ENCODE peak calls at places on chromosomes 2 and 18, in six cellular contexts. E is PC-3, P is OCI-LY7, S is colonic mucosa, V is WTC11, J is Panc1. U is an unnamed sample.

GRCh38 chr18:42052137-42052708 is 97.2 kb downstream of the PIK3C3 start:
- DNase-seq in E (peak), P (peak), S (no peak), V (no peak), J (no peak), U (no peak)

GRCh38 chr2:38076250-38076709 is 329 bp upstream of the CYP1B1 start:
- DNase-seq in E (peak), P (no peak), S (peak), V (peak), J (no peak), U (peak)

GRCh38 chr2:223894968-223895367 is 50.2 kb downstream of the WDFY1 start:
- DNase-seq in E (no peak), P (peak), S (no peak), V (no peak), J (no peak), U (no peak)

GRCh38 chr2:7952046-7952445 is 729.8 kb upstream of the ID2 start:
- DNase-seq in E (no peak), P (no peak), S (no peak), V (no peak), J (no peak), U (no peak)

GRCh38 chr2:68287580-68288441 is 31.9 kb downstream of the CNRIP1 start:
- DNase-seq in E (peak), P (no peak), S (peak), V (no peak), J (no peak), U (no peak)

GRCh38 chr2:33673937-33674336 is 74.8 kb upstream of the FAM98A start:
- DNase-seq in E (peak), P (peak), S (no peak), V (no peak), J (no peak), U (no peak)

GRCh38 chr2:230877131-230877736 is 12.5 kb downstream of the ITM2C start:
- DNase-seq in E (no peak), P (no peak), S (peak), V (peak), J (no peak), U (no peak)

GRCh38 chr2:63763336-63764056 is 78.2 kb upstream of the UGP2 start:
- DNase-seq in E (no peak), P (no peak), S (no peak), V (no peak), J (no peak), U (no peak)

GRCh38 chr2:60586081-60586480 is 32.6 kb upstream of the BCL11A start:
- DNase-seq in E (no peak), P (no peak), S (no peak), V (no peak), J (no peak), U (no peak)

GRCh38 chr2:20231632-20232031 is 6.7 kb upstream of the SDC1 start:
- DNase-seq in E (peak), P (no peak), S (peak), V (peak), J (peak), U (peak)

GRCh38 chr2:168336786-168337388 is 89.5 kb upstream of the STK39 start:
- DNase-seq in E (peak), P (peak), S (peak), V (peak), J (no peak), U (no peak)

GRCh38 chr2:173513117-173513516 is 158.4 kb downstream of the CDCA7 start:
- DNase-seq in E (no peak), P (no peak), S (no peak), V (no peak), J (no peak), U (no peak)

GRCh38 chr2:85400951-85401805 is 9.0 kb downstream of the CAPG start:
- DNase-seq in E (no peak), P (no peak), S (no peak), V (no peak), J (no peak), U (no peak)

GRCh38 chr2:619964-620363 is 57.2 kb downstream of the TMEM18 start:
- DNase-seq in E (no peak), P (no peak), S (no peak), V (no peak), J (no peak), U (peak)

GRCh38 chr2:46167406-46167805 is 129.8 kb upstream of the EPAS1 start:
- DNase-seq in E (no peak), P (no peak), S (no peak), V (no peak), J (no peak), U (no peak)

GRCh38 chr2:102209474-102209873 is 22.7 kb downstream of the IL1RL2 start:
- DNase-seq in E (no peak), P (no peak), S (no peak), V (no peak), J (no peak), U (no peak)

GRCh38 chr18:13581496-13581895 is 144.9 kb downstream of the FAM210A start:
- DNase-seq in E (no peak), P (no peak), S (no peak), V (no peak), J (no peak), U (no peak)

GRCh38 chr18:21703241-21703820 is 1.2 kb downstream of the ABHD3 start:
- DNase-seq in E (peak), P (peak), S (peak), V (peak), J (no peak), U (no peak)

GRCh38 chr2:232779935-232780334 is 3.6 kb upstream of the KCNJ13 start:
- DNase-seq in E (no peak), P (no peak), S (peak), V (no peak), J (no peak), U (no peak)

GRCh38 chr2:232018191-232018590 is 56.7 kb downstream of the DIS3L2 start:
- DNase-seq in E (no peak), P (no peak), S (no peak), V (no peak), J (no peak), U (no peak)

GRCh38 chr2:104853926-104854506 is at the start of gene POU3F3:
- DNase-seq in E (no peak), P (peak), S (peak), V (peak), J (no peak), U (no peak)

GRCh38 chr2:41928593-41928992 is 119.2 kb upstream of the PKDCC start:
- DNase-seq in E (peak), P (no peak), S (no peak), V (no peak), J (no peak), U (no peak)

GRCh38 chr2:222057249-222058073 is 241.3 kb downstream of the PAX3 start:
- DNase-seq in E (peak), P (peak), S (no peak), V (no peak), J (peak), U (no peak)

GRCh38 chr18:21456428-21457178 is 143.9 kb downstream of the ESCO1 start:
- DNase-seq in E (no peak), P (no peak), S (no peak), V (no peak), J (no peak), U (no peak)

GRCh38 chr2:224024270-224024669 is 14.8 kb downstream of the SERPINE2 start:
- DNase-seq in E (no peak), P (no peak), S (no peak), V (no peak), J (no peak), U (no peak)

GRCh38 chr2:86790828-86791561 is at the start of gene CD8A:
- DNase-seq in E (no peak), P (no peak), S (no peak), V (peak), J (no peak), U (no peak)

GRCh38 chr2:39697480-39697879 is 31.8 kb downstream of the TMEM178A start:
- DNase-seq in E (no peak), P (no peak), S (no peak), V (no peak), J (no peak), U (no peak)

GRCh38 chr2:20433249-20433648 is 13.6 kb upstream of the RHOB start:
- DNase-seq in E (no peak), P (no peak), S (no peak), V (no peak), J (no peak), U (no peak)

GRCh38 chr2:223404616-223405015 is 197.5 kb downstream of the SCG2 start:
- DNase-seq in E (no peak), P (no peak), S (no peak), V (no peak), J (no peak), U (no peak)

GRCh38 chr2:10059016-10059351 is 15.6 kb downstream of the KLF11 start:
- DNase-seq in E (no peak), P (no peak), S (no peak), V (no peak), J (no peak), U (no peak)

GRCh38 chr2:136132840-136133570 is 15.1 kb upstream of the CXCR4 start:
- DNase-seq in E (no peak), P (peak), S (no peak), V (no peak), J (no peak), U (no peak)

GRCh38 chr2:173978447-173978846 is 13.3 kb upstream of the SP3 start:
- DNase-seq in E (peak), P (no peak), S (no peak), V (no peak), J (no peak), U (no peak)

GRCh38 chr2:5484868-5485267 is 207.3 kb upstream of the SOX11 start:
- DNase-seq in E (no peak), P (no peak), S (no peak), V (no peak), J (no peak), U (no peak)

GRCh38 chr2:97935719-97936161 is 60.0 kb downstream of the TMEM131 start:
- DNase-seq in E (peak), P (peak), S (no peak), V (no peak), J (no peak), U (no peak)

GRCh38 chr2:74632209-74632938 is 15.8 kb downstream of the M1AP start:
- DNase-seq in E (peak), P (no peak), S (no peak), V (no peak), J (no peak), U (no peak)

GRCh38 chr2:74628538-74629105 is 19.5 kb downstream of the M1AP start:
- DNase-seq in E (no peak), P (no peak), S (no peak), V (no peak), J (no peak), U (no peak)

GRCh38 chr2:74632939-74633312 is 15.2 kb downstream of the M1AP start:
- DNase-seq in E (no peak), P (no peak), S (no peak), V (no peak), J (no peak), U (no peak)
- TF ChIP-seq CTCF in E (no peak), P (no peak), S (no peak), V (no peak), J (no peak), U (no peak)

GRCh38 chr18:49968649-49969309 is 155.4 kb upstream of the ACAA2 start:
- DNase-seq in E (no peak), P (no peak), S (no peak), V (no peak), J (no peak), U (no peak)
- TF ChIP-seq CTCF in E (no peak), P (no peak), S (no peak), V (no peak), J (no peak), U (no peak)

DNA sequence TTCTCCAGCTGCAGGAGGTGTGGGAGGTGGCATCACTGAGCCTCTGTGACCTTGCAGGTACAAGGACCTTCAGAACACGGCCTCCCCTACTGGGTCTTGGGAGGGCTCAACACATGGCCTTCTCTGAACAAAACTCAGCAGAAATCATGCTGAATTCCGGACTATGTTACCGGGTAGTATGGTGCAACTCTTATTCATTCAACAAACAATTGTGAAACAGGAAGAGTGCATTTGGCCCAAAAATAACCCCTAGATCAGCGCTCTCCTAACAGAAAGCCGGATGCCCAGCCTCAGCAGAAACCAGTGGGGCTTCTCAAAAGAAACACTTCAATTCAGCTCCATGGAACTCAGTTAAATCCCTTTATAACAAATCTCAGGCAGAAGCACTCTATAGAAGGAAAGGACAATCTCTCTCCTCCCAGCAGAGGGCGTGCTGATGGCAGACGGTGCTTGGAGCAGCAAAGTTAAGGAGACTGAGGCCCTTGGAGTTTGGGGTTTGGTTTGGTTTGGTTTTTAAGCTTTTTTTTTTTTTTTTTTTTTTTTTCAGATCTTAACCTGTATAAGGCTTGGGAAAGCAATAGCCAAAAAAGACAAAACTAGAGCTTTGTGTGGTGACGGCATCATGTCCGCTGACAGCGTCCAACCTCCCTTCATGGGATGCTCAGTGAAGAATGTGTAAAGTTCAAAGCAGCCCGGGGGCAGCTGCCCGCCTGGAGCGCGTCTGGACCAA is 104.2 kb upstream of the SALL3 start:
- DNase-seq in E (peak), P (peak), S (peak), V (peak), J (peak), U (no peak)
- TF ChIP-seq CTCF in E (peak), P (peak), S (peak), V (peak), J (peak), U (peak)

GRCh38 chr18:71942433-71942832 is 601.7 kb downstream of the CBLN2 start:
- DNase-seq in E (no peak), P (no peak), S (no peak), V (no peak), J (no peak), U (no peak)
- TF ChIP-seq CTCF in E (no peak), P (no peak), S (no peak), V (no peak), J (no peak), U (no peak)

DNA sequence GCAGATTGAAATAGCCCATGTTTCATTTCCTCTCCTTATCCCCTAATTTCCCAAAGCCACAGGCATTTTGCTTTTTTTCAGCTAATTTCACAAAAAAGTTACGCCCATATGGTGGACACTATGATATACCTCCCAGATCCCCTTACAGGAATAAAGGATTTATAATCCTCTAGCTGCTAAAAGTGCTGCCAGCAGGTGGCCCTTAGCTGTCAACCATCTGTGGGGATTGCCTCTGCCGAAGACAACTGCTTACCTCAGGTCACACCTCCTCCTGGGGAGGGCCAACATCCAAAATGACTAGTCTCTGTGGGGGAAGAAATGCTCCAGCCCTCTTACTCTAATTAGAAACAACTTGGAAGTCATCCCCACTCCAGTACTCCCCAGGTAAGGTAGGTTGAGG is 61.0 kb upstream of the EPB41L3 start:
- DNase-seq in E (no peak), P (no peak), S (no peak), V (no peak), J (no peak), U (no peak)
- TF ChIP-seq CTCF in E (peak), P (no peak), S (no peak), V (no peak), J (peak), U (peak)

U was measured in type B pancreatic cell.